ENCODE peak calls at places on chromosomes 4 and X, in seven cellular contexts. K is gastrocnemius medialis, W is uterus, G is stomach, R is breast epithelium, V is body of pancreas, X is NB4. J is an unnamed sample.

GRCh38 chr4:57044996-57045395 is 65.2 kb downstream of the IGFBP7 start:
- DNase-seq in V (no peak), W (no peak), G (no peak), K (no peak), X (no peak), R (no peak), J (no peak)

GRCh38 chr4:123232439-123232838 is 164.2 kb upstream of the SPRY1 start:
- DNase-seq in G (no peak), R (no peak), K (no peak), W (no peak), V (no peak), X (peak; percentile 40), J (no peak)

GRCh38 chr4:177554966-177555574 is 112.8 kb upstream of the AGA start:
- DNase-seq in R (no peak), X (peak; percentile 36), V (peak; percentile 36), W (no peak), K (no peak), G (no peak), J (no peak)

GRCh38 chr4:40209401-40209800 is 12.6 kb downstream of the RHOH start:
- DNase-seq in G (no peak), W (no peak), R (no peak), K (no peak), X (no peak), V (no peak), J (no peak)

GRCh38 chr4:140448162-140448561 is 20.7 kb upstream of the CLGN start:
- DNase-seq in K (no peak), W (no peak), V (no peak), G (no peak), R (no peak), X (no peak), J (no peak)

GRCh38 chrX:42242044-42242443 is 318.7 kb upstream of the CASK start:
- DNase-seq in K (no peak), X (no peak), G (no peak), V (no peak), W (no peak), R (no peak), J (no peak)

GRCh38 chr4:7200801-7201200 is 8.5 kb downstream of the SORCS2 start:
- DNase-seq in V (no peak), K (no peak), W (no peak), X (no peak), R (peak; percentile 10), G (no peak), J (peak; percentile 74)

GRCh38 chr4:20266215-20267082 is 14.7 kb downstream of the SLIT2 start:
- DNase-seq in W (no peak), V (peak; percentile 8), K (no peak), R (no peak), X (no peak), G (no peak), J (no peak)

GRCh38 chrX:149950681-149951080 is 12.4 kb upstream of the EOLA2 start:
- DNase-seq in G (no peak), X (peak; percentile 47), W (no peak), K (no peak), V (no peak), R (no peak), J (peak; percentile 16)

GRCh38 chrX:95290455-95290854 is 1394.2 kb upstream of the DIAPH2 start:
- DNase-seq in W (no peak), R (no peak), X (no peak), G (no peak), K (no peak), V (no peak), J (no peak)

GRCh38 chr4:128769011-128769410 is 40.5 kb upstream of the JADE1 start:
- DNase-seq in W (no peak), X (no peak), V (no peak), G (no peak), K (no peak), R (no peak), J (no peak)

GRCh38 chr4:61531188-61531587 is 331.1 kb downstream of the ADGRL3 start:
- DNase-seq in R (no peak), W (no peak), G (no peak), K (no peak), X (no peak), V (no peak), J (no peak)

GRCh38 chr4:140595065-140595464 is 26.3 kb upstream of the UCP1 start:
- DNase-seq in G (peak; percentile 31), W (no peak), R (no peak), K (no peak), X (no peak), V (peak; percentile 56), J (no peak)

GRCh38 chr4:11497972-11498371 is 69.3 kb upstream of the HS3ST1 start:
- DNase-seq in R (no peak), V (no peak), W (no peak), X (no peak), K (no peak), G (no peak), J (no peak)

GRCh38 chr4:86250616-86251015 is 109.2 kb downstream of the MAPK10 start:
- DNase-seq in V (no peak), X (no peak), W (no peak), G (no peak), R (no peak), K (no peak), J (no peak)

GRCh38 chrX:8815460-8816065 is 14.4 kb upstream of the FAM9A start:
- DNase-seq in X (peak; percentile 53), W (no peak), V (no peak), G (no peak), R (no peak), K (no peak), J (peak; percentile 13)

GRCh38 chr4:128639586-128640270 is 169.8 kb upstream of the JADE1 start:
- DNase-seq in W (no peak), R (no peak), V (no peak), X (no peak), G (no peak), K (no peak), J (no peak)

GRCh38 chrX:115030635-115031034 is 13.2 kb upstream of the IL13RA2 start:
- DNase-seq in R (no peak), X (no peak), V (no peak), W (no peak), G (peak; percentile 27), K (no peak), J (no peak)

DNA sequence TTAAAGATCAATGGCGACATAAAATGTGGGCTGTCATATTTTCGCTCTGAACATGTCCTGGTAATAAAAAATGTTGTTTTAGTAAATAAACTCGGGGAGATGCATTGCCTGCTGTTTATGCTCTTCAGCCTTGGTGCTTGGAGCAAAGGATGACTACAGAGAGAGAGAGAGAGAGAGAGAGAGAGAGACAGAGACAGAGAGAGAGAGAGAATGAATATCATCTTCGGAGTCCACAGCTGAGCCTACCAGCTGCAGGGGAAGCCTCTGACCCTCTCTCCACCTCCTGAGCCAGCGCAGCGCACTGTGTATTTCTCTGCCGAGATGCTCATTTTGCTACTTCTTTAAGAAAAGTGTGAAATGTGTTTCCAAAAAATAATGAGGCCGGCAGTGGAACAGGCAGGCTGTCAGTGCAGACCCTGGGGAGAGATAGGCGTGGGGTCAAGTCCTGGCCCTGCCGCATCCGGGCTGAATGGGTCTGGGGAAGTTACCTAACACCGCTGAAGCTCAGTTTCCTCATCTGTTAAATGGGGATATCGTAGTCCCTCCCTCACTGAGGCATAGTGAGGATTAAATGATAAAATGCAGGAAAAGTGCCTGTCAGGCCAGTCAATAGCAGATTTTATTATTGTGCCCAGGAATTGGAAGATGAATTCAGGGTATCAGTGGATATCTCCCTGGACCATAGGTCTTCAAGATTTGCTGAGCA is 58.5 kb upstream of the LGI2 start:
- DNase-seq in R (no peak), X (peak; percentile 55), V (no peak), G (no peak), W (no peak), K (no peak), J (no peak)
- H3K4me3 ChIP-seq in R (no peak overlapping the region), X (peak overlapping the region; percentile 46), V (no peak overlapping the region), G (peak overlapping the region; percentile 34), W (peak overlapping the region; percentile 26), K (no peak overlapping the region), J (no peak overlapping the region)

GRCh38 chr4:121330180-121330665 is 50.6 kb downstream of the QRFPR start:
- DNase-seq in V (no peak), R (no peak), W (no peak), G (no peak), K (no peak), X (no peak), J (no peak)

GRCh38 chr4:121326580-121326979 is 54.2 kb downstream of the QRFPR start:
- DNase-seq in W (no peak), K (no peak), G (no peak), V (no peak), X (no peak), R (no peak), J (no peak)

GRCh38 chr4:121324331-121324730 is 56.5 kb downstream of the QRFPR start:
- DNase-seq in R (no peak), V (no peak), G (no peak), W (no peak), K (no peak), X (no peak), J (no peak)
- TF ChIP-seq CTCF in R (no peak), V (no peak), G (no peak), W (no peak), K (no peak), X (no peak), J (no peak)

GRCh38 chrX:28491941-28492340 is 95.3 kb upstream of the IL1RAPL1 start:
- DNase-seq in R (no peak), K (no peak), X (no peak), G (no peak), W (no peak), V (no peak), J (no peak)
- TF ChIP-seq POLR2A in R (no peak), K (no peak), X (no peak), G (no peak), W (no peak), V (no peak), J (no peak)

GRCh38 chrX:103311401-103311785 is 603 bp upstream of the BEX2 start:
- DNase-seq in V (no peak), K (no peak), W (no peak), G (no peak), R (no peak), X (no peak), J (no peak)

GRCh38 chrX:103309860-103310591 is 764 bp downstream of the BEX2 start:
- DNase-seq in R (no peak), G (no peak), W (no peak), X (no peak), V (no peak), K (no peak), J (no peak)

DNA sequence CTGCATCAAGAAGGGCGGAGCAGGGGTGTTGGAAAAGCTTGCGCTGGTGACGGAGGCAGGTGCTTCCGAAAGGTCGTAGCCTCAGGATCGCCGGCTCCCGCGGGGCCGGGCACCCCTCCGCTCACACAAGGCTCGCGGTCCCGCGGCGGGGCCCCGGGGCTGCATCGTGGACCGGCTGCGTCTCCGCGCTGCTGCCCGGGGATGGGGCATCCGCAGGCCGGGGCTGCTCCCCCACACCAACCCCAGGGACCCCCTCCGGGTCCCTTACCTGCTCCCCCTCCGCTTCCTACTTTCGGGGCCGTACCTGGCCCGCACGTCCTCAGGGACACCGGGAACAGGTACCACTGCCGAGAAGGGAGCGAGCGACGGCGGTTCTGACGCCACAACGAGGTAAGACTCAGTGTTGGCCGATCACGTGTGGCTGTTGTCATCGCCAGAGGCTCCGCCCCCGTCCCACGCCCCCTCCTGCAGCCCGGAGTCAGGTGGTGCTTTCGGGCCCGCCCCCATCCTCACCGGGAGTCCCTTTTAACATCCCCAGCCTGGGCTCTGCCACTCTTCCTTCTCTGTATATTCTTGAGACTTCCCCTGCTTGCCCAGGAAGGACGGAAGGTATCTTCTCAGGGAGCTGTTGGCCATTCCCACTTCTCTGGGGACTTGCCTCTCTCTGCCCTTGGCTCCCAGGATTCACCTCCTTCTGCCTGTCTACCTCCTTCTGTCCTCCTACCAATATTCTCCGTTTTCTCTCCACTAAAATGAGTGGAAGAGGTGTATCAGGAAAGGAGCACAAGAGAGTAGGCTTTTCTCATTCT is at the start of gene BEX2:
- DNase-seq in V (peak; percentile 93), K (peak; percentile 1), R (peak; percentile 76), G (peak; percentile 86), X (no peak), W (peak; percentile 74), J (peak; percentile 51)
- H3K4me3 ChIP-seq in V (peak within 1 kb of the TSS; percentile 43), K (peak within 1 kb of the TSS; percentile 37), R (peak within 1 kb of the TSS; percentile 38), G (peak within 1 kb of the TSS; percentile 58), X (no peak within 1 kb of the TSS), W (peak within 1 kb of the TSS; percentile 24), J (peak within 1 kb of the TSS; percentile 40)

J was measured in lower leg skin.